ENCODE peak calls at places on chromosomes 6 and 20, in ten cellular contexts. T is EH, P is colonic mucosa, J is mucosa of descending colon, D is EL, R is NCI-H2171, E is foreskin fibroblast, F is breast epithelium, B is aorta, N is IMR-90. I is an unnamed sample.

GRCh38 chr6:100554228-100554627 is 89.5 kb upstream of the SIM1 start:
- DNase-seq in T (no peak), P (no peak), J (no peak), D (no peak), R (no peak), E (no peak), F (no peak), B (no peak), N (no peak), I (no peak)

GRCh38 chr6:155377061-155377460 is 62.8 kb upstream of the TFB1M start:
- DNase-seq in T (peak; percentile 95), P (no peak), J (no peak), D (peak; percentile 87), R (no peak), E (peak; percentile 87), F (no peak), B (no peak), N (peak; percentile 96), I (no peak)

GRCh38 chr6:1798303-1798964 is 188.7 kb downstream of the FOXC1 start:
- DNase-seq in T (no peak), P (no peak), J (no peak), D (no peak), R (no peak), E (no peak), F (no peak), B (no peak), N (peak; percentile 24), I (no peak)

GRCh38 chr6:85561750-85562357 is 31.8 kb downstream of the SNX14 start:
- DNase-seq in T (peak; percentile 31), P (no peak), J (no peak), D (peak; percentile 18), R (no peak), E (peak; percentile 69), F (no peak), B (no peak), N (peak; percentile 54), I (no peak)

GRCh38 chr6:127115032-127115661 is 3.3 kb upstream of the RSPO3 start:
- DNase-seq in T (no peak), P (no peak), J (no peak), D (no peak), R (no peak), E (peak; percentile 46), F (no peak), B (no peak), N (no peak), I (no peak)

GRCh38 chr6:13311155-13311554 is 17.2 kb downstream of the TBC1D7 start:
- DNase-seq in T (no peak), P (no peak), J (no peak), D (no peak), R (no peak), E (no peak), F (no peak), B (no peak), N (no peak), I (no peak)

GRCh38 chr6:80689700-80690099 is 583.2 kb downstream of the BCKDHB start:
- DNase-seq in T (no peak), P (no peak), J (no peak), D (peak; percentile 37), R (no peak), E (no peak), F (no peak), B (no peak), N (no peak), I (no peak)

GRCh38 chr6:106894978-106895702 is 79.4 kb downstream of the CD24 start:
- DNase-seq in T (no peak), P (no peak), J (no peak), D (peak; percentile 20), R (no peak), E (peak; percentile 17), F (no peak), B (no peak), N (peak; percentile 11), I (no peak)

GRCh38 chr6:13526718-13527668 is 39.6 kb upstream of the GFOD1 start:
- DNase-seq in T (peak; percentile 19), P (peak; percentile 48), J (peak; percentile 64), D (no peak), R (peak; percentile 89), E (no peak), F (no peak), B (no peak), N (no peak), I (no peak)

GRCh38 chr6:26327450-26328264 is 37.3 kb upstream of the BTN3A2 start:
- DNase-seq in T (peak; percentile 78), P (peak; percentile 77), J (no peak), D (peak; percentile 86), R (peak; percentile 42), E (peak; percentile 87), F (no peak), B (no peak), N (peak; percentile 81), I (no peak)

GRCh38 chr20:49717693-49718092 is 4.0 kb upstream of the B4GALT5 start:
- DNase-seq in T (no peak), P (no peak), J (no peak), D (no peak), R (no peak), E (no peak), F (no peak), B (no peak), N (peak; percentile 7), I (no peak)

GRCh38 chr6:13865132-13865531 is 50.8 kb upstream of the MCUR1 start:
- DNase-seq in T (no peak), P (no peak), J (no peak), D (no peak), R (no peak), E (no peak), F (no peak), B (no peak), N (no peak), I (no peak)

GRCh38 chr6:45650527-45651135 is 272.9 kb upstream of the SUPT3H start:
- DNase-seq in T (peak; percentile 97), P (no peak), J (no peak), D (peak; percentile 98), R (no peak), E (peak; percentile 94), F (no peak), B (no peak), N (peak; percentile 94), I (no peak)

GRCh38 chr6:75081920-75082319 is 123.9 kb downstream of the COL12A1 start:
- DNase-seq in T (peak; percentile 45), P (no peak), J (no peak), D (no peak), R (no peak), E (peak; percentile 77), F (no peak), B (no peak), N (peak; percentile 50), I (no peak)

GRCh38 chr6:111653961-111654360 is 48.3 kb upstream of the TRAF3IP2 start:
- DNase-seq in T (no peak), P (no peak), J (no peak), D (no peak), R (peak; percentile 81), E (no peak), F (no peak), B (no peak), N (no peak), I (no peak)

GRCh38 chr20:22402990-22403859 is 181.1 kb downstream of the FOXA2 start:
- DNase-seq in T (no peak), P (no peak), J (no peak), D (no peak), R (no peak), E (no peak), F (no peak), B (no peak), N (no peak), I (no peak)

GRCh38 chr20:3753098-3753497 is 14.5 kb downstream of the ADISSP start:
- DNase-seq in T (peak; percentile 74), P (peak; percentile 72), J (peak; percentile 60), D (peak; percentile 63), R (no peak), E (peak; percentile 86), F (no peak), B (no peak), N (peak; percentile 73), I (peak; percentile 73)

GRCh38 chr6:2768125-2768524 is 2.9 kb downstream of the WRNIP1 start:
- DNase-seq in T (no peak), P (no peak), J (no peak), D (no peak), R (no peak), E (no peak), F (no peak), B (no peak), N (no peak), I (no peak)

GRCh38 chr6:24229694-24230093 is 103.7 kb downstream of the NRSN1 start:
- DNase-seq in T (no peak), P (no peak), J (no peak), D (no peak), R (no peak), E (no peak), F (no peak), B (no peak), N (no peak), I (no peak)

GRCh38 chr6:44867561-44868334 is 460.4 kb upstream of the RUNX2 start:
- DNase-seq in T (no peak), P (no peak), J (no peak), D (no peak), R (no peak), E (no peak), F (no peak), B (no peak), N (no peak), I (no peak)

GRCh38 chr6:158770948-158771347 is 48.2 kb downstream of the EZR start:
- DNase-seq in T (no peak), P (no peak), J (no peak), D (no peak), R (no peak), E (no peak), F (no peak), B (no peak), N (no peak), I (no peak)

GRCh38 chr6:64580346-64580745 is 944.7 kb downstream of the PHF3 start:
- DNase-seq in T (no peak), P (no peak), J (no peak), D (no peak), R (no peak), E (peak; percentile 3), F (no peak), B (no peak), N (peak; percentile 41), I (no peak)

GRCh38 chr6:13574571-13575376 is at the start of gene SIRT5:
- DNase-seq in T (peak; percentile 86), P (peak; percentile 94), J (peak; percentile 92), D (peak; percentile 84), R (peak; percentile 72), E (peak; percentile 83), F (peak; percentile 77), B (peak; percentile 91), N (peak; percentile 77), I (peak; percentile 43)

GRCh38 chr6:131331873-131332759 is 196.8 kb downstream of the AKAP7 start:
- DNase-seq in T (no peak), P (no peak), J (no peak), D (no peak), R (no peak), E (no peak), F (no peak), B (no peak), N (no peak), I (no peak)